ENCODE peak calls at places on chromosomes 11 and 22, in five cellular contexts. D, G, Z, A and W are unnamed samples.
A peak's percentile ranks its signal among the peaks of the same experiment; 100 is the strongest.

GRCh38 chr11:126464796-126465195 is 109.3 kb downstream of the ST3GAL4 start:
- DNase-seq in D (no peak), G (no peak), Z (no peak), A (no peak), W (no peak)

GRCh38 chr11:12269104-12269441 is 108.3 kb upstream of the PARVA start:
- DNase-seq in D (no peak), G (peak; percentile 68), Z (no peak), A (no peak), W (no peak)

GRCh38 chr11:23310276-23310675 is 450.0 kb upstream of the CCDC179 start:
- DNase-seq in D (no peak), G (peak; percentile 63), Z (no peak), A (peak; percentile 61), W (no peak)

GRCh38 chr11:64720640-64721358 is 2.2 kb downstream of the NRXN2 start:
- DNase-seq in D (no peak), G (no peak), Z (no peak), A (no peak), W (no peak)

GRCh38 chr11:36391062-36391461 is 95.0 kb downstream of the PRR5L start:
- DNase-seq in D (no peak), G (no peak), Z (no peak), A (no peak), W (no peak)

GRCh38 chr11:8834379-8834778 is 76.6 kb upstream of the AKIP1 start:
- DNase-seq in D (no peak), G (no peak), Z (no peak), A (peak; percentile 50), W (no peak)

GRCh38 chr11:73320786-73321325 is 12.8 kb downstream of the ARHGEF17 start:
- DNase-seq in D (no peak), G (peak; percentile 40), Z (no peak), A (peak; percentile 46), W (no peak)

GRCh38 chr11:2732261-2732939 is 32.6 kb upstream of the KCNQ1OT1 start:
- DNase-seq in D (no peak), G (no peak), Z (no peak), A (no peak), W (no peak)

GRCh38 chr22:21045585-21046294 is at the start of gene LRRC74B:
- DNase-seq in D (peak; percentile 97), G (peak; percentile 87), Z (peak; percentile 97), A (peak; percentile 96), W (peak; percentile 94)

GRCh38 chr22:47811971-47812370 is 1049.5 kb downstream of the TBC1D22A start:
- DNase-seq in D (no peak), G (no peak), Z (no peak), A (no peak), W (no peak)

GRCh38 chr11:57703341-57703740 is 8.7 kb downstream of the MED19 start:
- DNase-seq in D (no peak), G (peak; percentile 28), Z (no peak), A (no peak), W (no peak)

GRCh38 chr11:11403763-11404725 is 51.0 kb upstream of the CSNK2A3 start:
- DNase-seq in D (no peak), G (peak; percentile 41), Z (no peak), A (no peak), W (no peak)

GRCh38 chr11:3823303-3823702 is 14.9 kb downstream of the PGAP2 start:
- DNase-seq in D (no peak), G (peak; percentile 84), Z (no peak), A (peak; percentile 65), W (no peak)

GRCh38 chr11:14927146-14927545 is 35.1 kb upstream of the CYP2R1 start:
- DNase-seq in D (no peak), G (peak; percentile 5), Z (no peak), A (no peak), W (no peak)

GRCh38 chr11:34236572-34236971 is 121.2 kb downstream of the ABTB2 start:
- DNase-seq in D (no peak), G (no peak), Z (no peak), A (no peak), W (no peak)
- H2BK15ac ChIP-seq in D (no peak overlapping the region), G (no peak overlapping the region), Z (peak overlapping the region; percentile 33), A (no peak overlapping the region), W (no peak overlapping the region)

GRCh38 chr11:119340335-119341221 is at the start of gene C1QTNF5:
- DNase-seq in D (peak; percentile 52), G (peak; percentile 57), Z (peak; percentile 70), A (peak; percentile 74), W (no peak)
- H4K91ac ChIP-seq in D (no peak within 1 kb of the TSS), G (peak within 1 kb of the TSS; percentile 95), Z (peak within 1 kb of the TSS; percentile 42), A (peak within 1 kb of the TSS; percentile 71), W (no peak within 1 kb of the TSS)

GRCh38 chr11:127632971-127633680 is 632.6 kb upstream of the KIRREL3 start:
- DNase-seq in D (no peak), G (no peak), Z (no peak), A (no peak), W (no peak)
- H2BK15ac ChIP-seq in D (no peak overlapping the region), G (no peak overlapping the region), Z (no peak overlapping the region), A (no peak overlapping the region), W (no peak overlapping the region)

GRCh38 chr22:25404923-25405853 is 159.3 kb upstream of the GRK3 start:
- DNase-seq in D (no peak), G (peak; percentile 73), Z (no peak), A (peak; percentile 76), W (no peak)
- H4K91ac ChIP-seq in D (no peak overlapping the region), G (peak overlapping the region; percentile 66), Z (no peak overlapping the region), A (peak overlapping the region; percentile 88), W (no peak overlapping the region)

DNA sequence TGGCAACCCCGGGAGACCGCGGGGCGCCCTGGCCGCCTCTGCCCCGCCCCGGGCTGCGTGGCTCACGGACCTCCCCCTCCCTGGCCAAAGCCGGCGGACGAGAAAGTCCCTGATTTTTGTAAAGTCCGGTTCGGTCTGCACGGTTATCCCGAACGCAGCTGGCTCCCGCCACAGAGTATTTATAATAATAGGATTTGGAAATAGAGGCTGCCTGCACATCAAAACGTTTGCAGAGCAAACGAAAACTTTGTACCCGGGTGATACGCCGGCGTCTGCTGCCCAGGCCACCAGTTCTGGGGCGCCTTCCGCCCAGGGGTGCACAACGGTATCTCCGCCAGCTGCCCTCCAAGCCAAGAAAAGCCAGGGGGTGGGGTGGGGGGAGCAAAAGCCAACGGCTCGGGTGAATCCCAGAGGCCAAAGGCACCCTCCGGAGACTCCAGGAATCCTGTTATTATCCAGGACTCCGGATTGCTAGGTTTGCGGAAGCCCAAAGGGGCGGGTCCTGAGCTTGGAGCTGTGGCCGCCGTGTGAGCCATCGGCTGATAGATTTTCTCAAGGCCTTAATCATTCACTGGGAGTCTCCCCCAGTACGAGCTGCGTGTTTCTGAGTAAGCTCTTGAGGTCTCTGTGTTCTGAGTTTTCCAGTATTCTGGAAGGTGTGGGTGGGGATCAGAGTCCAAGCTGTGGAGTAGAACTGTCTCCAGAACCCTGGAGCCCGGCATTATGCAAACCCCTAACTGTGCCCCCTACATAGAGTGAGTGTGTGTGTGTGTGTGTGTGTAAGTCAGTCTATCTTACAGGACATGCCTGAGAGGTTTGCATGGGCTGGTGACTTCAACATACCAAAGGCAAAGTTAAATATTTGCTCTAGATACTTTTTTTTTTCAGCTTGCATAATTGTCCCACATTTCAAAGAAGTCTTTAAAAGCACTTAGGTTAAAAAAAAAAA is 679 bp upstream of the SHANK2 start:
- DNase-seq in D (peak; percentile 64), G (peak; percentile 68), Z (peak; percentile 77), A (peak; percentile 94), W (no peak)
- H2BK15ac ChIP-seq in D (no peak overlapping the region), G (no peak overlapping the region), Z (peak overlapping the region; percentile 31), A (peak overlapping the region; percentile 45), W (peak overlapping the region; percentile 59)

GRCh38 chr11:75351541-75352416 is at the start of gene ARRB1:
- DNase-seq in D (peak; percentile 88), G (no peak), Z (peak; percentile 69), A (peak; percentile 78), W (peak; percentile 48)
- H4K91ac ChIP-seq in D (no peak within 1 kb of the TSS), G (peak within 1 kb of the TSS; percentile 44), Z (peak within 1 kb of the TSS; percentile 100), A (peak within 1 kb of the TSS; percentile 96), W (peak within 1 kb of the TSS; percentile 73)

GRCh38 chr11:125407046-125407445 is 89.0 kb downstream of the FEZ1 start:
- DNase-seq in D (no peak), G (no peak), Z (no peak), A (no peak), W (no peak)

GRCh38 chr11:125404136-125404810 is 91.8 kb downstream of the FEZ1 start:
- DNase-seq in D (peak; percentile 71), G (no peak), Z (peak; percentile 68), A (peak; percentile 50), W (peak; percentile 60)

GRCh38 chr11:125402436-125402835 is 93.6 kb downstream of the FEZ1 start:
- DNase-seq in D (no peak), G (peak; percentile 73), Z (no peak), A (peak; percentile 80), W (no peak)

GRCh38 chr11:125401746-125402145 is 94.3 kb downstream of the FEZ1 start:
- DNase-seq in D (peak; percentile 64), G (peak; percentile 26), Z (no peak), A (peak; percentile 16), W (peak; percentile 51)

GRCh38 chr11:125404811-125405481 is 91.1 kb downstream of the FEZ1 start:
- DNase-seq in D (peak; percentile 86), G (peak; percentile 47), Z (peak; percentile 97), A (peak; percentile 57), W (peak; percentile 71)
- H2BK15ac ChIP-seq in D (no peak overlapping the region), G (peak overlapping the region; percentile 59), Z (peak overlapping the region; percentile 97), A (no peak overlapping the region), W (no peak overlapping the region)

DNA sequence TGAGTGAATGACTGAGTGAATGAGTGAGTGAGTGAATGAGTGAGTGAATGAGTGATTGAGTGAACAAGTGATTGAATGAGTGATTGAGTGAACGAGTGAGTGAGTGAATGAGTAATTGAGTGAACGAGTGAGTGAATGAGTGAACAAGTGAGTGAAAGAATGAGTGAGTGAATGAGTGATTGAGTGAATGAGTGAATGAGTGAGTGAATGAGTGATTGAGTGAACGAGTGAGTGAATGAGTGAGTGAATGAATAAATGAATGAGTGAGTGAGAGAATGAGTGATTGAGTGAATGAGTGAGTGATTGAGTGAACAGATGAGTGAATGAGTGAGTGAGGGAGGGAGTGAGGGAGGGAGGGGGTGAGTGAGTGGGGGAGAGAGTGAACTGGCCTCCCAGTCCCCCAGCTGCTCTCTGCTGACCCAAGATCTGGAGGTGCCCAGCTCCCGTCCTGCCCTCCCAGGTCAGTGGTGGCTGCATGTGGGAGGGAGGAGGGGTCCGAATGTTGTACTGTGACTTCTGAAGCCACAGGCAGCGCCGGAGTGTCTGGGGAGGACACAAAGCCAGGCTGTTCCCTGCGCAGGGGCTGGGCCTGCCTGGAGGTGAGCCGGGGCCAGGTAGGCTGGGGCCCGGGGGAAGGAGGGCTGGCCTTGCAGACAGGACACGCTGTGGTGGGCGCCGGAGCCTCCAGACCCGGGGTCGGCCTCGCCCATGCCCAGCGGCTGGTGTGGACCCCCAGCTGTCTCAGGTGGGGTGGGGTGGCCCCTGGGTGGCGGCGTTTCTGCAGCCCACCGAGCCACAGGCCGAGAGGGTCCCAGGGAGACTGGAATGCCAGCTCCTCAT is 17.8 kb upstream of the PIM3 start:
- DNase-seq in D (peak; percentile 43), G (no peak), Z (no peak), A (no peak), W (no peak)
- H4K91ac ChIP-seq in D (no peak overlapping the region), G (no peak overlapping the region), Z (peak overlapping the region; percentile 54), A (no peak overlapping the region), W (peak overlapping the region; percentile 69)

GRCh38 chr11:59144096-59144495 is 1.4 kb downstream of the FAM111A start:
- DNase-seq in D (no peak), G (peak; percentile 0), Z (no peak), A (no peak), W (no peak)
- H2BK15ac ChIP-seq in D (no peak overlapping the region), G (peak overlapping the region; percentile 93), Z (no peak overlapping the region), A (no peak overlapping the region), W (no peak overlapping the region)